ENCODE peak calls at places on chromosomes 7 and 10, in four cellular contexts. One of them, this sample, is unnamed.

GRCh38 chr7:155405399-155406318 is 52.3 kb upstream of the EN2 start:
- DNase-seq in SK-N-SH: peak
- DNase-seq in HEK293T: peak
- DNase-seq in K562: peak
- DNase-seq in this sample: no peak

GRCh38 chr10:124230586-124231187 is 137.3 kb upstream of the CHST15 start:
- DNase-seq in SK-N-SH: no peak
- DNase-seq in HEK293T: no peak
- DNase-seq in K562: no peak
- DNase-seq in this sample: no peak

GRCh38 chr10:34996843-34997242 is 93.3 kb downstream of the CUL2 start:
- DNase-seq in SK-N-SH: no peak
- DNase-seq in HEK293T: no peak
- DNase-seq in K562: no peak
- DNase-seq in this sample: no peak

GRCh38 chr10:88472540-88472939 is 110.6 kb downstream of the RNLS start:
- DNase-seq in SK-N-SH: no peak
- DNase-seq in HEK293T: no peak
- DNase-seq in K562: no peak
- DNase-seq in this sample: no peak

GRCh38 chr10:49837096-49837495 is 75.0 kb upstream of the OGDHL start:
- DNase-seq in SK-N-SH: no peak
- DNase-seq in HEK293T: no peak
- DNase-seq in K562: no peak
- DNase-seq in this sample: no peak

GRCh38 chr10:124641282-124642075 is 102.7 kb downstream of the FAM53B start:
- DNase-seq in SK-N-SH: peak
- DNase-seq in HEK293T: no peak
- DNase-seq in K562: peak
- DNase-seq in this sample: peak

GRCh38 chr7:46032936-46033335 is 111.9 kb upstream of the IGFBP3 start:
- DNase-seq in SK-N-SH: no peak
- DNase-seq in HEK293T: no peak
- DNase-seq in K562: no peak
- DNase-seq in this sample: no peak

GRCh38 chr7:68509603-68510002 is 1088.7 kb upstream of the AUTS2 start:
- DNase-seq in SK-N-SH: no peak
- DNase-seq in HEK293T: no peak
- DNase-seq in K562: no peak
- DNase-seq in this sample: no peak

GRCh38 chr10:37703833-37704382 is 153.5 kb downstream of the ZNF248 start:
- DNase-seq in SK-N-SH: no peak
- DNase-seq in HEK293T: no peak
- DNase-seq in K562: no peak
- DNase-seq in this sample: no peak

GRCh38 chr7:7693881-7694280 is 24.5 kb downstream of the RPA3 start:
- DNase-seq in SK-N-SH: no peak
- DNase-seq in HEK293T: no peak
- DNase-seq in K562: no peak
- DNase-seq in this sample: no peak

GRCh38 chr10:75773139-75773801 is 341.8 kb downstream of the LRMDA start:
- DNase-seq in SK-N-SH: no peak
- DNase-seq in HEK293T: no peak
- DNase-seq in K562: no peak
- DNase-seq in this sample: no peak

GRCh38 chr7:131530137-131530536 is 26.3 kb downstream of the PODXL start:
- DNase-seq in SK-N-SH: no peak
- DNase-seq in HEK293T: no peak
- DNase-seq in K562: no peak
- DNase-seq in this sample: no peak

GRCh38 chr7:67863911-67864310 is 867.3 kb downstream of the TYW1 start:
- DNase-seq in SK-N-SH: no peak
- DNase-seq in HEK293T: no peak
- DNase-seq in K562: no peak
- DNase-seq in this sample: no peak

GRCh38 chr7:116588225-116588624 is 63.4 kb downstream of the CAV1 start:
- DNase-seq in SK-N-SH: no peak
- DNase-seq in HEK293T: no peak
- DNase-seq in K562: no peak
- DNase-seq in this sample: no peak

GRCh38 chr7:66747385-66748126 is 7.0 kb downstream of the RABGEF1 start:
- DNase-seq in SK-N-SH: no peak
- DNase-seq in HEK293T: no peak
- DNase-seq in K562: no peak
- DNase-seq in this sample: no peak

GRCh38 chr7:47400741-47401206 is 181.1 kb downstream of the TNS3 start:
- DNase-seq in SK-N-SH: no peak
- DNase-seq in HEK293T: no peak
- DNase-seq in K562: no peak
- DNase-seq in this sample: no peak

GRCh38 chr10:131973160-131973951 is 8.4 kb downstream of the BNIP3 start:
- DNase-seq in SK-N-SH: no peak
- DNase-seq in HEK293T: no peak
- DNase-seq in K562: no peak
- DNase-seq in this sample: no peak

GRCh38 chr10:1737222-1738061 is at the start of gene ADARB2:
- DNase-seq in SK-N-SH: peak
- DNase-seq in HEK293T: peak
- DNase-seq in K562: no peak
- DNase-seq in this sample: peak

GRCh38 chr7:129799350-129799955 is 153.3 kb downstream of the UBE2H start:
- DNase-seq in SK-N-SH: peak
- DNase-seq in HEK293T: no peak
- DNase-seq in K562: peak
- DNase-seq in this sample: no peak

GRCh38 chr10:79025113-79025832 is 43.5 kb upstream of the ZMIZ1 start:
- DNase-seq in SK-N-SH: peak
- DNase-seq in HEK293T: no peak
- DNase-seq in K562: no peak
- DNase-seq in this sample: no peak

GRCh38 chr7:24572421-24573007 is 738 bp upstream of the PALS2 start:
- DNase-seq in SK-N-SH: peak
- DNase-seq in HEK293T: peak
- DNase-seq in K562: peak
- DNase-seq in this sample: no peak

GRCh38 chr7:26195182-26195581 is 5.4 kb downstream of the HNRNPA2B1 start:
- DNase-seq in SK-N-SH: no peak
- DNase-seq in HEK293T: no peak
- DNase-seq in K562: no peak
- DNase-seq in this sample: no peak

GRCh38 chr10:131444862-131445461 is 133.4 kb upstream of the TCERG1L start:
- DNase-seq in SK-N-SH: no peak
- DNase-seq in HEK293T: no peak
- DNase-seq in K562: no peak
- DNase-seq in this sample: no peak

GRCh38 chr7:142618655-142619351 is 130.5 kb upstream of the PRSS1 start:
- DNase-seq in SK-N-SH: no peak
- DNase-seq in HEK293T: no peak
- DNase-seq in K562: no peak
- DNase-seq in this sample: no peak

GRCh38 chr10:104937528-104937927 is 296.4 kb downstream of the SORCS3 start:
- DNase-seq in SK-N-SH: no peak
- DNase-seq in HEK293T: no peak
- DNase-seq in K562: no peak
- DNase-seq in this sample: no peak

GRCh38 chr10:29140991-29141390 is 147.9 kb upstream of the LYZL1 start:
- DNase-seq in SK-N-SH: no peak
- DNase-seq in HEK293T: no peak
- DNase-seq in K562: no peak
- DNase-seq in this sample: no peak

GRCh38 chr7:38757946-38758345 is 126.8 kb upstream of the AMPH start:
- DNase-seq in SK-N-SH: no peak
- DNase-seq in HEK293T: no peak
- DNase-seq in K562: no peak
- DNase-seq in this sample: no peak

GRCh38 chr7:11430112-11430511 is 401.9 kb downstream of the THSD7A start:
- DNase-seq in SK-N-SH: no peak
- DNase-seq in HEK293T: no peak
- DNase-seq in K562: no peak
- DNase-seq in this sample: no peak

GRCh38 chr10:123935680-123936079 is 44.1 kb upstream of the CPXM2 start:
- DNase-seq in SK-N-SH: no peak
- DNase-seq in HEK293T: no peak
- DNase-seq in K562: no peak
- DNase-seq in this sample: no peak

GRCh38 chr7:134619627-134620331 is 26.9 kb upstream of the BPGM start:
- DNase-seq in SK-N-SH: no peak
- DNase-seq in HEK293T: no peak
- DNase-seq in K562: no peak
- DNase-seq in this sample: no peak

GRCh38 chr10:69413221-69413865 is 3.4 kb downstream of the TACR2 start:
- DNase-seq in SK-N-SH: peak
- DNase-seq in HEK293T: peak
- DNase-seq in K562: peak
- DNase-seq in this sample: no peak

GRCh38 chr10:47361293-47361692 is 13.1 kb downstream of the RBP3 start:
- DNase-seq in SK-N-SH: peak
- DNase-seq in HEK293T: peak
- DNase-seq in K562: peak
- DNase-seq in this sample: no peak

GRCh38 chr7:143974457-143974856 is 19.8 kb downstream of the OR2F1 start:
- DNase-seq in SK-N-SH: no peak
- DNase-seq in HEK293T: no peak
- DNase-seq in K562: no peak
- DNase-seq in this sample: no peak

GRCh38 chr10:48306265-48306869 is at the start of gene MAPK8:
- DNase-seq in SK-N-SH: peak
- DNase-seq in HEK293T: peak
- DNase-seq in K562: peak
- DNase-seq in this sample: peak

GRCh38 chr10:91124016-91124415 is 96.4 kb upstream of the PCGF5 start:
- DNase-seq in SK-N-SH: no peak
- DNase-seq in HEK293T: no peak
- DNase-seq in K562: no peak
- DNase-seq in this sample: no peak

GRCh38 chr7:26664735-26665420 is 199.5 kb downstream of the SKAP2 start:
- DNase-seq in SK-N-SH: no peak
- DNase-seq in HEK293T: no peak
- DNase-seq in K562: no peak
- DNase-seq in this sample: no peak

GRCh38 chr7:45982132-45982531 is 61.1 kb upstream of the IGFBP3 start:
- DNase-seq in SK-N-SH: no peak
- DNase-seq in HEK293T: no peak
- DNase-seq in K562: no peak
- DNase-seq in this sample: no peak

GRCh38 chr7:116497708-116498107 is 1.8 kb upstream of the CAV2 start:
- DNase-seq in SK-N-SH: no peak
- DNase-seq in HEK293T: no peak
- DNase-seq in K562: no peak
- DNase-seq in this sample: no peak

GRCh38 chr7:105268056-105268455 is 120.7 kb downstream of the SRPK2 start:
- DNase-seq in SK-N-SH: peak
- DNase-seq in HEK293T: no peak
- DNase-seq in K562: no peak
- DNase-seq in this sample: no peak

GRCh38 chr10:97020452-97021400 is 165.0 kb downstream of the SLIT1 start:
- DNase-seq in SK-N-SH: no peak
- DNase-seq in HEK293T: no peak
- DNase-seq in K562: no peak
- DNase-seq in this sample: no peak
- TF ChIP-seq FOXM1 in SK-N-SH: no peak
- TF ChIP-seq FOXM1 in HEK293T: no peak
- TF ChIP-seq FOXM1 in K562: no peak
- TF ChIP-seq FOXM1 in this sample: no peak

GRCh38 chr7:79430391-79430790 is 23.1 kb downstream of the MAGI2 start:
- DNase-seq in SK-N-SH: no peak
- DNase-seq in HEK293T: no peak
- DNase-seq in K562: no peak
- DNase-seq in this sample: no peak

GRCh38 chr7:79434098-79434497 is 19.4 kb downstream of the MAGI2 start:
- DNase-seq in SK-N-SH: no peak
- DNase-seq in HEK293T: no peak
- DNase-seq in K562: no peak
- DNase-seq in this sample: no peak

GRCh38 chr7:79434867-79435266 is 18.6 kb downstream of the MAGI2 start:
- DNase-seq in SK-N-SH: no peak
- DNase-seq in HEK293T: no peak
- DNase-seq in K562: no peak
- DNase-seq in this sample: no peak

DNA sequence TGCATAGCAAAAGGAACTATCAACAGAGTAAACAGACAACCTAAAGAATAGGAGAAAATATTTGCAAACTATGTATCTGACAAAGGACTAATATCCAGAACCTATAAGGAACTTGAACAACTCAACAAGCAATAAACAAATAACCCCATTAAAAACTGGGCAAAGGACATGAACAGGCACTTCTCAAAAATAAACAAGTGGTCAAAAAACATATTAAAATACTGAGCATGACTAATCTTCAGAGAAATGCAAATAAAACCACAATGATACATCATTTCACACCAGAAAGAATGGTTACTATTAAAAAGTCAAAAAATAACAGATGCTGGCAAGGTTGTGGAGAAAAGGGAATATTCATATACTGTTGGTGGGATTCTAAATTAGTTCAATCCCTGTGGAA is 17.1 kb downstream of the MAGI2 start:
- DNase-seq in SK-N-SH: no peak
- DNase-seq in HEK293T: no peak
- DNase-seq in K562: no peak
- DNase-seq in this sample: no peak
- TF ChIP-seq FOXM1 in SK-N-SH: no peak
- TF ChIP-seq FOXM1 in HEK293T: no peak
- TF ChIP-seq FOXM1 in K562: no peak
- TF ChIP-seq FOXM1 in this sample: no peak

GRCh38 chr10:116112232-116113231 is 160.5 kb downstream of the GFRA1 start:
- DNase-seq in SK-N-SH: no peak
- DNase-seq in HEK293T: no peak
- DNase-seq in K562: no peak
- DNase-seq in this sample: no peak

GRCh38 chr10:116118851-116119250 is 154.2 kb downstream of the GFRA1 start:
- DNase-seq in SK-N-SH: no peak
- DNase-seq in HEK293T: no peak
- DNase-seq in K562: no peak
- DNase-seq in this sample: no peak

GRCh38 chr10:116113721-116114501 is 159.1 kb downstream of the GFRA1 start:
- DNase-seq in SK-N-SH: no peak
- DNase-seq in HEK293T: no peak
- DNase-seq in K562: no peak
- DNase-seq in this sample: no peak

GRCh38 chr10:116115797-116116196 is 157.2 kb downstream of the GFRA1 start:
- DNase-seq in SK-N-SH: no peak
- DNase-seq in HEK293T: no peak
- DNase-seq in K562: no peak
- DNase-seq in this sample: no peak

GRCh38 chr10:116115233-116115632 is 157.8 kb downstream of the GFRA1 start:
- DNase-seq in SK-N-SH: no peak
- DNase-seq in HEK293T: no peak
- DNase-seq in K562: no peak
- DNase-seq in this sample: no peak
- TF ChIP-seq FOXM1 in SK-N-SH: no peak
- TF ChIP-seq FOXM1 in HEK293T: no peak
- TF ChIP-seq FOXM1 in K562: no peak
- TF ChIP-seq FOXM1 in this sample: no peak

GRCh38 chr10:122062831-122063674 is 74.1 kb downstream of the TACC2 start:
- DNase-seq in SK-N-SH: peak
- DNase-seq in HEK293T: peak
- DNase-seq in K562: peak
- DNase-seq in this sample: no peak
- TF ChIP-seq FOXM1 in SK-N-SH: no peak
- TF ChIP-seq FOXM1 in HEK293T: no peak
- TF ChIP-seq FOXM1 in K562: no peak
- TF ChIP-seq FOXM1 in this sample: no peak